ENCODE peak calls at places on chromosomes 11 and 22, in four cellular contexts. A is K562, B is endothelial cell of umbilical vein, Z is IMR-90. S is an unnamed sample. For H3K9me1, the result is how much of the 10 kb centered on the place peaks cover.

GRCh38 chr11:86151188-86152005 is 82.5 kb upstream of the PICALM start:
- DNase-seq in A (peak), Z (peak), B (peak), S (no peak)

GRCh38 chr11:69003866-69004311 is 9.2 kb downstream of the MRGPRF start:
- DNase-seq in A (no peak), B (no peak), Z (no peak), S (no peak)

GRCh38 chr11:116857316-116857715 is 19.9 kb upstream of the APOA1 start:
- DNase-seq in Z (peak), B (no peak), A (no peak), S (no peak)

GRCh38 chr11:119912214-119912613 is 183.2 kb upstream of the NECTIN1 start:
- DNase-seq in B (no peak), A (no peak), Z (no peak), S (no peak)

GRCh38 chr11:117717485-117718314 is 79.3 kb downstream of the DSCAML1 start:
- DNase-seq in B (no peak), A (no peak), Z (no peak), S (no peak)

GRCh38 chr22:28479912-28480311 is 199.7 kb downstream of the TTC28 start:
- DNase-seq in A (no peak), Z (peak), B (no peak), S (no peak)

GRCh38 chr11:126523441-126523840 is 168.0 kb downstream of the ST3GAL4 start:
- DNase-seq in A (no peak), Z (no peak), B (no peak), S (no peak)

GRCh38 chr11:93567406-93567819 is 24.2 kb upstream of the SMCO4 start:
- DNase-seq in Z (no peak), B (no peak), A (no peak), S (no peak)

GRCh38 chr11:119832536-119832935 is 103.5 kb upstream of the NECTIN1 start:
- DNase-seq in Z (peak), A (no peak), B (no peak), S (no peak)

GRCh38 chr11:26348776-26349175 is 16.8 kb downstream of the ANO3 start:
- DNase-seq in Z (no peak), A (no peak), B (no peak), S (no peak)

GRCh38 chr11:43542734-43543133 is 137.8 kb upstream of the HSD17B12 start:
- DNase-seq in Z (no peak), B (no peak), A (no peak), S (no peak)

GRCh38 chr22:48050836-48051235 is 1288.4 kb downstream of the TBC1D22A start:
- DNase-seq in B (no peak), A (no peak), Z (no peak), S (no peak)

GRCh38 chr11:118117790-118118601 is 31.2 kb upstream of the SMIM35 start:
- DNase-seq in B (no peak), A (no peak), Z (no peak), S (no peak)

GRCh38 chr11:135074397-135074998 is 662.5 kb upstream of the B3GAT1 start:
- DNase-seq in A (no peak), Z (no peak), B (peak), S (no peak)

GRCh38 chr11:117744471-117745280 is 52.3 kb downstream of the DSCAML1 start:
- DNase-seq in Z (no peak), B (no peak), A (no peak), S (no peak)

GRCh38 chr11:74546752-74547151 is 45.6 kb upstream of the POLD3 start:
- DNase-seq in A (no peak), Z (no peak), B (no peak), S (peak)

GRCh38 chr11:44484211-44484610 is 81.3 kb upstream of the CD82 start:
- DNase-seq in A (peak), Z (peak), B (peak), S (no peak)

GRCh38 chr11:94910779-94911178 is 62.6 kb downstream of the CWC15 start:
- DNase-seq in Z (peak), A (no peak), B (peak), S (no peak)

GRCh38 chr22:17802822-17803221 is 28.6 kb upstream of the BID start:
- DNase-seq in B (no peak), Z (peak), A (no peak), S (no peak)

GRCh38 chr11:75270896-75271415 is 30.4 kb downstream of the TPBGL start:
- DNase-seq in A (peak), B (peak), Z (peak), S (no peak)

GRCh38 chr11:102241026-102241425 is 76.3 kb upstream of the BIRC3 start:
- DNase-seq in Z (peak), B (no peak), A (no peak), S (no peak)

GRCh38 chr11:102237096-102237735 is 80.1 kb upstream of the BIRC3 start:
- DNase-seq in A (no peak), B (no peak), Z (peak), S (no peak)

GRCh38 chr11:102238287-102238894 is 78.9 kb upstream of the BIRC3 start:
- DNase-seq in A (no peak), B (no peak), Z (no peak), S (no peak)

GRCh38 chr11:102240502-102240901 is 76.8 kb upstream of the BIRC3 start:
- DNase-seq in A (no peak), B (no peak), Z (peak), S (no peak)

DNA sequence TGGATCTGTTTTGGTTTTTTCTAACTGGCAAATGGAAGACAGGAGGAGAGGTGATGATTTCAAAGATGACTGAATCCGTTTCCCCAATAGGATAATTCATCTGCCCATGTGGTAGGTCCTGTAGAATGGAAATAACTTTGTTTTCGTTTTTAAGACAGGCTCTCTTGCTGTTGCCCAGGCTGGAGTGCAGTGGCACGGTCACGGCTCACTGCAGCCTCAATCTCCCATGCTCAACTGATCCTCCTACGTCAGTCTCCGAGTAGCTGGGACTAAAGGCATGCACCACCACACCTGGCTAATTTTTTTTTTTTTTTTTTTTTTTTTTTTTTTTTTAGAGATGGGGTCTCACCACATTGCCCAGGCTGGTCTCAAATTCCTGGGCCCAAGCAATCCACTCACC is 77.4 kb upstream of the BIRC3 start:
- DNase-seq in A (no peak), Z (no peak), B (no peak), S (no peak)
- H3K27ac ChIP-seq in A (no peak), Z (no peak), B (no peak), S (no peak)

DNA sequence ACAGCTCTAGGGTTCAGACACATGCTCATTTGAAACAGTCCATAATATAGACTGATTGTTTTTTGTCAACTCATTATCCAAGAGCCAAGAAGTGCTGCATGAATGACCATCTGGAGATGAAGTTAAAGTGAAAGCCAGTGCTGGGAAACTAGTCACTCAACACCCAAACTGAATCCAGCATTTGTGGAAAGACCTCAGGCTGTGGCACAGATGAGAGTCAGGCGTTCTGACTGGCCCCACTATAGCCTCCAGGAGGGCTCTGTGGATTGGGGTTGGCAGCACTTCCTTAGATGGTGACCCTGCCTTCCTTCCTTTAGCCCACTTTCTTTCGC is 2.1 kb downstream of the FEZ1 start:
- DNase-seq in Z (no peak), A (no peak), B (no peak), S (no peak)
- H3K9me1 ChIP-seq in Z (under half), A (under half), B (under half), S (under half)

DNA sequence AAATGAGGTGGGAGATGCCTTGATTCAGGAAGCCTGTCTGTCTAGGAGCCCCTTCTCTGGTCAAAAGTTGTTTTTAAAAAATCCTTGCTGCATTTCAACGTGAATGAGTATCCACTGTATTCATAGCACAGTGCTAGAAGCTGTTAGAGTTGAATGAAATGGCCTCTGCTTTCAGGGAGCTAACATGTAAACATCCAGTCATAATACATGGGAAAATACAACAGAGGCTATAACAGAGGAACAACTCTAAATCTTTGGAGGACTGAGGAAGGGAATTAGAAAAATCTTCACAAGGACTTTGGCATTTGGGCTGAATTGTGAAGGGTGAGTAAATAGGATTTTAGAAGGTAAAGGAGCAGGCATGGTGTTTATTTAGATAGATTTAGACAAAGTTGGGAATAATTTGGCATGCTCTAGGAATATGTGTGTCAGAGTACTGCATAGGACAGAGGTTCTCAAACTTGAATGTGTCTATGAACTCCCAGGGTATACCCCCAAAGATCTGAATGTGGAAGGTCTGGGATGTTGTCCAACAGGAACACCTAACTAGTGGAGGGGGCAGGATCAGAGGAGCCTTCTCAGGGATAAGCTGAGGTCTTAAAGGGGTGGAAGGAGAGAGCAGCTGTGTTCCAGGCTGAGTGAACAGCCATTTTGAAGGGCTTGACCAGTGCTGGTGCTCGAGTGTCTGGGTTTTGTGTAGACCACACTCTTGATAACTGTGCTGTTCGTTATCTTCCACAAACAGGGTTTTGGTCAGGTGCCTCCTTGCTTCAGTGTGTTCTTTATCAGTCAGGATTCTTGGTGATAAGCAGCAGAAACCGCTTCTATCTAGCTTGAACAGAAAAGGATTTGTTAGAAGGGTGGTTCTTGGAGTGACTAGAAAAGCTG is 12.7 kb downstream of the SREBF2 start:
- DNase-seq in B (no peak), A (no peak), Z (no peak), S (no peak)
- H3K27ac ChIP-seq in B (no peak), A (peak), Z (no peak), S (peak)

GRCh38 chr11:77300695-77301094 is 791 bp downstream of the GDPD4 start:
- DNase-seq in Z (no peak), A (no peak), B (no peak), S (no peak)
- H3K9me1 ChIP-seq in Z (under half), A (under half), B (under half), S (under half)

GRCh38 chr22:50115693-50116092 is 25.9 kb downstream of the MOV10L1 start:
- DNase-seq in A (no peak), B (peak), Z (peak), S (no peak)

GRCh38 chr22:50114221-50114981 is 24.6 kb downstream of the MOV10L1 start:
- DNase-seq in Z (peak), A (no peak), B (peak), S (no peak)

GRCh38 chr22:50117168-50117762 is 27.5 kb downstream of the MOV10L1 start:
- DNase-seq in B (no peak), A (no peak), Z (no peak), S (no peak)

GRCh38 chr22:50111056-50111455 is 21.2 kb downstream of the MOV10L1 start:
- DNase-seq in Z (no peak), A (no peak), B (no peak), S (no peak)

GRCh38 chr22:50112151-50113118 is 22.6 kb downstream of the MOV10L1 start:
- DNase-seq in Z (peak), B (peak), A (no peak), S (no peak)
- H3K27ac ChIP-seq in Z (no peak), B (peak), A (no peak), S (no peak)

GRCh38 chr11:7643323-7643722 is 30.0 kb downstream of the CYB5R2 start:
- DNase-seq in Z (no peak), B (no peak), A (no peak), S (no peak)
- H3K9me1 ChIP-seq in Z (under half), B (under half), A (under half), S (under half)

GRCh38 chr11:47267858-47268257 is 2.1 kb upstream of the MADD start:
- DNase-seq in Z (no peak), A (no peak), B (no peak), S (no peak)
- H3K27ac ChIP-seq in Z (peak), A (peak), B (no peak), S (no peak)

GRCh38 chr11:32881286-32881685 is 11.3 kb upstream of the QSER1 start:
- DNase-seq in A (no peak), Z (peak), B (no peak), S (no peak)
- H3K9me1 ChIP-seq in A (under half), Z (under half), B (under half), S (under half)

GRCh38 chr22:19396561-19396933 is 35.0 kb downstream of the HIRA start:
- DNase-seq in B (no peak), A (no peak), Z (no peak), S (no peak)
- H3K27ac ChIP-seq in B (no peak), A (peak), Z (no peak), S (no peak)